ENCODE peak calls at places on chromosomes 6 and 20, in five cellular contexts. One of them, this sample, is unnamed.

GRCh38 chr6:26088344-26088743 is 1.1 kb downstream of the HFE start:
- DNase-seq in lower lobe of right lung: no peak
- DNase-seq in A549: no peak
- DNase-seq in EL: peak; percentile 25
- DNase-seq in brain microvascular endothelial cell: no peak
- DNase-seq in this sample: no peak

GRCh38 chr6:155278319-155279049 is 14.7 kb downstream of the CLDN20 start:
- DNase-seq in EL: no peak
- DNase-seq in A549: no peak
- DNase-seq in lower lobe of right lung: no peak
- DNase-seq in brain microvascular endothelial cell: no peak
- DNase-seq in this sample: no peak

GRCh38 chr6:120363429-120363828 is 970.9 kb downstream of the TBC1D32 start:
- DNase-seq in brain microvascular endothelial cell: no peak
- DNase-seq in A549: no peak
- DNase-seq in lower lobe of right lung: no peak
- DNase-seq in EL: no peak
- DNase-seq in this sample: no peak

GRCh38 chr6:20021795-20022194 is 184.6 kb downstream of the ID4 start:
- DNase-seq in A549: no peak
- DNase-seq in lower lobe of right lung: no peak
- DNase-seq in EL: no peak
- DNase-seq in brain microvascular endothelial cell: no peak
- DNase-seq in this sample: no peak

GRCh38 chr20:5996765-5997164 is 46.3 kb downstream of the MCM8 start:
- DNase-seq in EL: no peak
- DNase-seq in brain microvascular endothelial cell: no peak
- DNase-seq in A549: peak; percentile 35
- DNase-seq in lower lobe of right lung: no peak
- DNase-seq in this sample: no peak

GRCh38 chr6:87115402-87116135 is 20.7 kb upstream of the CGA start:
- DNase-seq in brain microvascular endothelial cell: no peak
- DNase-seq in A549: no peak
- DNase-seq in EL: no peak
- DNase-seq in lower lobe of right lung: no peak
- DNase-seq in this sample: no peak

GRCh38 chr6:42745083-42745637 is 743 bp downstream of the TBCC start:
- DNase-seq in A549: peak; percentile 7
- DNase-seq in brain microvascular endothelial cell: no peak
- DNase-seq in lower lobe of right lung: peak; percentile 59
- DNase-seq in EL: peak; percentile 36
- DNase-seq in this sample: peak; percentile 13

GRCh38 chr6:117666881-117667280 is 8.4 kb upstream of the NUS1 start:
- DNase-seq in A549: no peak
- DNase-seq in lower lobe of right lung: no peak
- DNase-seq in EL: no peak
- DNase-seq in brain microvascular endothelial cell: no peak
- DNase-seq in this sample: no peak

GRCh38 chr6:37919417-37920157 is 100.1 kb downstream of the ZFAND3 start:
- DNase-seq in brain microvascular endothelial cell: peak; percentile 13
- DNase-seq in lower lobe of right lung: no peak
- DNase-seq in A549: no peak
- DNase-seq in EL: peak; percentile 67
- DNase-seq in this sample: no peak

GRCh38 chr20:20668639-20669038 is 43.8 kb downstream of the RALGAPA2 start:
- DNase-seq in brain microvascular endothelial cell: peak; percentile 26
- DNase-seq in A549: no peak
- DNase-seq in EL: no peak
- DNase-seq in lower lobe of right lung: no peak
- DNase-seq in this sample: no peak

GRCh38 chr6:37099442-37099841 is 70.5 kb upstream of the PIM1 start:
- DNase-seq in EL: no peak
- DNase-seq in lower lobe of right lung: no peak
- DNase-seq in brain microvascular endothelial cell: no peak
- DNase-seq in A549: peak; percentile 66
- DNase-seq in this sample: no peak

GRCh38 chr6:9527679-9528286 is 887.1 kb downstream of the TFAP2A start:
- DNase-seq in EL: no peak
- DNase-seq in lower lobe of right lung: no peak
- DNase-seq in A549: no peak
- DNase-seq in brain microvascular endothelial cell: no peak
- DNase-seq in this sample: no peak

GRCh38 chr6:152206072-152206818 is 398.8 kb downstream of the ESR1 start:
- DNase-seq in A549: peak; percentile 28
- DNase-seq in lower lobe of right lung: no peak
- DNase-seq in EL: peak; percentile 11
- DNase-seq in brain microvascular endothelial cell: no peak
- DNase-seq in this sample: no peak

GRCh38 chr20:23638309-23638708 is 554 bp upstream of the CST3 start:
- DNase-seq in EL: no peak
- DNase-seq in brain microvascular endothelial cell: no peak
- DNase-seq in lower lobe of right lung: no peak
- DNase-seq in A549: no peak
- DNase-seq in this sample: no peak

GRCh38 chr6:7996538-7997225 is 67.5 kb downstream of the BLOC1S5 start:
- DNase-seq in brain microvascular endothelial cell: peak; percentile 50
- DNase-seq in EL: peak; percentile 62
- DNase-seq in A549: no peak
- DNase-seq in lower lobe of right lung: no peak
- DNase-seq in this sample: peak; percentile 33

GRCh38 chr20:20677186-20677585 is 35.3 kb downstream of the RALGAPA2 start:
- DNase-seq in brain microvascular endothelial cell: no peak
- DNase-seq in EL: no peak
- DNase-seq in lower lobe of right lung: no peak
- DNase-seq in A549: no peak
- DNase-seq in this sample: no peak

GRCh38 chr20:35145141-35145564 is 2.0 kb downstream of the EDEM2 start:
- DNase-seq in EL: peak; percentile 51
- DNase-seq in brain microvascular endothelial cell: peak; percentile 22
- DNase-seq in A549: peak; percentile 70
- DNase-seq in lower lobe of right lung: no peak
- DNase-seq in this sample: peak; percentile 50

GRCh38 chr20:9498322-9498721 is 16.1 kb upstream of the LAMP5 start:
- DNase-seq in lower lobe of right lung: no peak
- DNase-seq in brain microvascular endothelial cell: no peak
- DNase-seq in EL: peak; percentile 30
- DNase-seq in A549: peak; percentile 12
- DNase-seq in this sample: peak; percentile 28

This sample was measured in A172.